ENCODE peak calls at places on chromosome 9, in six cellular contexts. K is HFFc6, P is fibroblast of lung, X is mesothelial cell of epicardium, T is ascending aorta, I is brain microvascular endothelial cell. G is an unnamed sample.

GRCh38 chr9:134517069-134517680 is 124.4 kb upstream of the COL5A1 start:
- DNase-seq in K (no peak), P (no peak), X (no peak), T (no peak), I (no peak), G (no peak)

GRCh38 chr9:68480807-68481206 is 59.9 kb downstream of the TMEM252 start:
- DNase-seq in K (no peak), P (no peak), X (no peak), T (no peak), I (no peak), G (no peak)

GRCh38 chr9:126549246-126550006 is 64.3 kb upstream of the LMX1B start:
- DNase-seq in K (no peak), P (no peak), X (no peak), T (no peak), I (no peak), G (no peak)

GRCh38 chr9:121689461-121690157 is 38.2 kb downstream of the DAB2IP start:
- DNase-seq in K (no peak), P (no peak), X (no peak), T (no peak), I (no peak), G (no peak)

GRCh38 chr9:124779368-124780059 is 2.6 kb downstream of the OLFML2A start:
- DNase-seq in K (peak; percentile 76), P (peak; percentile 97), X (no peak), T (no peak), I (peak; percentile 93), G (peak; percentile 82)

GRCh38 chr9:82021198-82021597 is 32.6 kb downstream of the SPATA31D1 start:
- DNase-seq in K (peak; percentile 95), P (peak; percentile 100), X (no peak), T (no peak), I (peak; percentile 88), G (peak; percentile 99)

GRCh38 chr9:130983283-130983670 is 25.7 kb upstream of the LAMC3 start:
- DNase-seq in K (no peak), P (no peak), X (no peak), T (no peak), I (no peak), G (no peak)

GRCh38 chr9:8095531-8096223 is 296.1 kb upstream of the DMAC1 start:
- DNase-seq in K (no peak), P (no peak), X (no peak), T (no peak), I (no peak), G (no peak)

GRCh38 chr9:135517407-135517822 is 3.8 kb upstream of the LCN1 start:
- DNase-seq in K (no peak), P (no peak), X (no peak), T (no peak), I (no peak), G (no peak)

GRCh38 chr9:126159661-126160060 is 167.0 kb upstream of the MVB12B start:
- DNase-seq in K (no peak), P (no peak), X (no peak), T (no peak), I (no peak), G (no peak)

GRCh38 chr9:131873361-131873760 is 133.5 kb upstream of the RAPGEF1 start:
- DNase-seq in K (no peak), P (no peak), X (no peak), T (no peak), I (no peak), G (no peak)

GRCh38 chr9:3527653-3527960 is 1.8 kb upstream of the RFX3 start:
- DNase-seq in K (no peak), P (no peak), X (no peak), T (no peak), I (no peak), G (no peak)

GRCh38 chr9:89461302-89461701 is 36.6 kb downstream of the SEMA4D start:
- DNase-seq in K (no peak), P (peak; percentile 87), X (no peak), T (no peak), I (peak; percentile 79), G (peak; percentile 5)

GRCh38 chr9:29209748-29210276 is 1636.5 kb upstream of the C9orf72 start:
- DNase-seq in K (no peak), P (no peak), X (no peak), T (no peak), I (no peak), G (no peak)

GRCh38 chr9:11558043-11558442 is 945.2 kb upstream of the PTPRD start:
- DNase-seq in K (no peak), P (no peak), X (no peak), T (no peak), I (no peak), G (no peak)
- TF ChIP-seq CTCF in K (no peak), P (no peak), X (no peak), T (no peak), I (no peak), G (no peak)

GRCh38 chr9:137640862-137641261 is 22.1 kb downstream of the EHMT1 start:
- DNase-seq in K (no peak), P (no peak), X (no peak), T (no peak), I (no peak), G (no peak)

GRCh38 chr9:137638680-137639079 is 19.9 kb downstream of the EHMT1 start:
- DNase-seq in K (no peak), P (no peak), X (no peak), T (no peak), I (no peak), G (no peak)

GRCh38 chr9:137642118-137642601 is 23.4 kb downstream of the EHMT1 start:
- DNase-seq in K (no peak), P (no peak), X (no peak), T (no peak), I (no peak), G (no peak)

GRCh38 chr9:137642892-137643291 is 24.1 kb downstream of the EHMT1 start:
- DNase-seq in K (no peak), P (no peak), X (no peak), T (no peak), I (no peak), G (no peak)

DNA sequence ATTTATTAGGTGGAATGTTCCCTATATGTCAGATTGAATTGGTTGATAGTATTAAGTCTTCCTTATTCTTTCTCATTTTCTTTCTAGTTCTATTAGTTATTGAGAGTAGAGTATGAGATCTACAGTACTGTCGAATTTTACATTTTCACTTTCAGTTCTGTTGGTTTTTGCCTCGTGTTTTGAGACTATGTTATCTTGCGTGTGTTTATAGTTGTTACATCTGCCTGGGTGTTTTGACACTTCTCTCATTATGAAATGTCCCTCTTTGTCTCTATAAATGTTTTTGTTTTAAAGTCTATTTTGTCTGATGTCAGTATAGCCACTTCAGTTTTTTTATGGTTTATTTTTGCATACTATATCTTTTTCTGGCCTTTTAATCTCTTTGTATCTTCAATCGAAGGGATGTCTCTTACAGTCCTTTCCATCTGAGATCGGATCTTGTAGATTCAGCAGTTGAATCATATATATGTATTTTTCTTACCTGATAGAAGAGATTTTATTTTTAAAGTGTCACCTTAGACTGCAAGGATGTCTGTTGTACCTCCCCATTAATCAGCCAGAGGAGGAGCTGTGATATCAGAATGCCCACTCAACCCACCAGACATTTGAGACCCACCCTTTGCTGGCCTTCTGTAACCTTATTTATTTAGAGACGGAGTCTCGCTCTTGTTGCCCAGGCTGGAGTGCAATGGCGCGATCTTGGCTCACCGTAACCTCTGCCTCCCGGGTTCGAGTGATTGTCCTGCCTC is 20.7 kb downstream of the EHMT1 start:
- DNase-seq in K (no peak), P (no peak), X (no peak), T (no peak), I (no peak), G (peak; percentile 35)
- TF ChIP-seq CTCF in K (no peak), P (no peak), X (no peak), T (no peak), I (no peak), G (no peak)

GRCh38 chr9:114505187-114506081 is at the start of gene WHRN:
- DNase-seq in K (peak; percentile 89), P (peak; percentile 85), X (peak; percentile 94), T (peak; percentile 73), I (peak; percentile 85), G (peak; percentile 73)

GRCh38 chr9:114503522-114504340 is 1.5 kb downstream of the WHRN start:
- DNase-seq in K (no peak), P (no peak), X (no peak), T (no peak), I (no peak), G (no peak)

GRCh38 chr9:114503009-114503408 is 2.3 kb downstream of the WHRN start:
- DNase-seq in K (no peak), P (no peak), X (no peak), T (no peak), I (no peak), G (no peak)

GRCh38 chr9:114506082-114506390 is 763 bp upstream of the WHRN start:
- DNase-seq in K (no peak), P (no peak), X (no peak), T (no peak), I (no peak), G (no peak)

DNA sequence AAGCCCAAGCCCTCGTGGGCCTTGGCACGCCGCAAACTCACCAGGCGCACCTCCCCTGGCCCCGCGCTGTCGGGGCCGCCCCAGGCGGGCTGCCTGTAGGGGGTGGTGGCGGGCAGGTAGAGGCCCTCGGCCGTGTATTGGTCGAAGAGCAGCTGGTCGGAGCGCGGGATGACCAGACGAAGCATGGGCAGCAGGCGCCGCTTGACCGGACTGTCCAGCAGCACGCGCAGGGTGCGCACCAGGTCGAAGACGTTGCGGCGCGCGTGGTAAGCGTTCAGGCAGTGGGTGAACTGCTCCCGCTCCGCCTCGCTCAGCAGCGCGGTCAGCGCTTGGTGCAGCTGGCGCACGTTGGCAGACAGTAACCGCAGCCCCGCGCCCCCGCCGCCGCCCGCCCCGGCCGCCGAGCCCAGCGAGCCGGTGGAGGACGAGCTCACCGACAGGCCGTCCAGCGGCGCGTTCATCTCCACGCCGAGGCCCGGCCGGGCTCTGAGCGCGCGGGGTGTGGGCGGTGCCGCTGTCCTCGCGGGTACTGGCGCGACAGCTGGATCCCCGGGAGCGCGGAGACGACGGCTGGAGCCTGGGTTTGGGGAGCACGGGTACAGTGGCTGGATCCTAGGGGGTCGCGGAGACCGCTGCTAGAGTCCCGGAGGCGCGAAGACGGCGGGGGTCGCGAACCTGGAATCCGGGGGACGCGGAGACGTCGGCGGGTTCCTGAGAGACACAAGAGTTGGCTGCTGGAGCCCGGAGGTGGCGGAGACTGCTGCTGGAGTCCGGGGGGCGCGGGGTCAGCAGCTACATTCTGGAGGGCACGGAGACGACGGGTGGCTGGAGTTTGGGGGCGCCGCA is 709 bp downstream of the WHRN start:
- DNase-seq in K (no peak), P (peak; percentile 62), X (peak; percentile 42), T (no peak), I (peak; percentile 6), G (no peak)
- TF ChIP-seq CTCF in K (peak; percentile 55), P (no peak), X (peak; percentile 29), T (no peak), I (peak; percentile 53), G (peak; percentile 8)

GRCh38 chr9:72356019-72356653 is 8.9 kb downstream of the ZFAND5 start:
- DNase-seq in K (peak; percentile 58), P (no peak), X (no peak), T (no peak), I (no peak), G (peak; percentile 52)
- TF ChIP-seq CTCF in K (no peak), P (peak; percentile 15), X (no peak), T (no peak), I (no peak), G (no peak)

G was measured in fibroblast of the aortic adventitia.